ENCODE peak calls at places on chromosome 12, in five cellular contexts. R is SK-N-SH, H is heart right ventricle, X is stomach, V is breast epithelium. B is an unnamed sample. For H3K36me3, the result is how much of the 10 kb centered on the place peaks cover.

GRCh38 chr12:47356129-47356622 is 276.4 kb upstream of the AMIGO2 start:
- DNase-seq in R (no peak), X (no peak), V (no peak), H (no peak), B (peak)

GRCh38 chr12:124094733-124095132 is 121.7 kb downstream of the ZNF664 start:
- DNase-seq in X (no peak), V (no peak), H (no peak), R (no peak), B (no peak)

GRCh38 chr12:110689601-110690430 is 901 bp upstream of the HVCN1 start:
- DNase-seq in X (peak), R (no peak), H (peak), V (no peak), B (peak)

GRCh38 chr12:72269491-72269890 is 2.7 kb upstream of the TRHDE start:
- DNase-seq in X (no peak), V (no peak), H (no peak), R (no peak), B (no peak)

GRCh38 chr12:120590741-120591407 is 9.7 kb upstream of the POP5 start:
- DNase-seq in R (no peak), X (peak), V (no peak), H (no peak), B (no peak)

GRCh38 chr12:93667672-93668071 is 9.5 kb upstream of the CRADD start:
- DNase-seq in R (no peak), H (no peak), X (no peak), V (no peak), B (no peak)

GRCh38 chr12:56425940-56426438 is 23.2 kb downstream of the TIMELESS start:
- DNase-seq in V (no peak), R (no peak), X (no peak), H (no peak), B (no peak)

GRCh38 chr12:71070416-71071155 is 87.2 kb downstream of the TSPAN8 start:
- DNase-seq in V (no peak), X (no peak), R (no peak), H (no peak), B (peak)

GRCh38 chr12:3496964-3497363 is 6.0 kb downstream of the PRMT8 start:
- DNase-seq in H (no peak), X (no peak), V (no peak), R (peak), B (peak)

GRCh38 chr12:114665411-114666181 is 18.4 kb downstream of the TBX3 start:
- DNase-seq in V (no peak), R (no peak), H (no peak), X (no peak), B (no peak)

GRCh38 chr12:15558915-15559528 is 230.2 kb downstream of the EPS8 start:
- DNase-seq in H (no peak), V (no peak), R (no peak), X (no peak), B (peak)

GRCh38 chr12:14871886-14872285 is 13.8 kb downstream of the MGP start:
- DNase-seq in X (no peak), H (no peak), R (no peak), V (no peak), B (no peak)

GRCh38 chr12:51378749-51379148 is 12.5 kb downstream of the GALNT6 start:
- DNase-seq in H (no peak), V (no peak), X (no peak), R (no peak), B (no peak)

GRCh38 chr12:114902665-114903393 is 218.9 kb upstream of the TBX3 start:
- DNase-seq in R (no peak), V (no peak), X (no peak), H (no peak), B (no peak)

GRCh38 chr12:75571651-75572050 is 60.2 kb upstream of the KRR1 start:
- DNase-seq in V (no peak), H (no peak), X (no peak), R (no peak), B (no peak)

GRCh38 chr12:116590561-116590960 is 31.4 kb downstream of the MAP1LC3B2 start:
- DNase-seq in V (no peak), X (no peak), H (no peak), R (no peak), B (no peak)

GRCh38 chr12:52294803-52295202 is 3.5 kb upstream of the KRT81 start:
- DNase-seq in V (no peak), X (no peak), H (no peak), R (no peak), B (no peak)

GRCh38 chr12:68796399-68796798 is 11.6 kb upstream of the MDM2 start:
- DNase-seq in V (no peak), H (no peak), R (no peak), X (no peak), B (no peak)

GRCh38 chr12:65163755-65164154 is 5.6 kb upstream of the LEMD3 start:
- DNase-seq in X (no peak), V (no peak), R (no peak), H (no peak), B (no peak)

GRCh38 chr12:12718382-12718761 is 1.2 kb downstream of the CDKN1B start:
- DNase-seq in H (no peak), X (no peak), V (no peak), R (no peak), B (peak)

GRCh38 chr12:11765817-11766794 is 116.6 kb downstream of the ETV6 start:
- DNase-seq in V (no peak), H (no peak), X (no peak), R (no peak), B (no peak)

DNA sequence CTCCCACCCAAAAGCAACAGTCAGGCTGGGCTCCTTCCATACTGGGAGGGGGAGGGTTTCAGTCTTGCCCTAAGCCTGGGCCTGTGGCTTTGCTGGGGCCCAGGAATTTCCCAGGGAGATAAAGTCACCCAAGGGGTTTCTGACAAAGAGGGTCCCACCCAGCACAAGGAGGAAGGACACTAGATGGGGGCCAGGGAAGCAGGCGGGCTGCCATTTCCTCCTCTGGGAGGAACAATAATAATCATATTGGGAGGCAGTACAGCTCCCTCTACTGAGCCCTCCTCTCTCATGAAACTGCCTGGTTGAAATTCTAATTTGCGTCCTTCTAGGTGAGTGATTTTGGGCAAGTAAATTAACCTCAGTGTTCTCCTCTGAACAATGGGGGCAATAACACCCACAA is 7.9 kb downstream of the SLC8B1 start:
- DNase-seq in V (no peak), X (no peak), R (no peak), H (no peak), B (no peak)
- TF ChIP-seq CTCF in V (no peak), X (no peak), R (no peak), H (peak), B (no peak)

GRCh38 chr12:132847363-132848356 is 19.0 kb upstream of the GOLGA3 start:
- DNase-seq in X (no peak), H (no peak), V (no peak), R (no peak), B (no peak)
- H3K4me3 ChIP-seq in X (no peak), H (no peak), V (no peak), R (no peak), B (no peak)

GRCh38 chr12:88175544-88175943 is 33.4 kb downstream of the TMTC3 start:
- DNase-seq in V (no peak), R (no peak), X (no peak), H (no peak), B (no peak)
- H3K36me3 ChIP-seq in V (under half), R (half or more), X (under half), H (under half), B (under half)

DNA sequence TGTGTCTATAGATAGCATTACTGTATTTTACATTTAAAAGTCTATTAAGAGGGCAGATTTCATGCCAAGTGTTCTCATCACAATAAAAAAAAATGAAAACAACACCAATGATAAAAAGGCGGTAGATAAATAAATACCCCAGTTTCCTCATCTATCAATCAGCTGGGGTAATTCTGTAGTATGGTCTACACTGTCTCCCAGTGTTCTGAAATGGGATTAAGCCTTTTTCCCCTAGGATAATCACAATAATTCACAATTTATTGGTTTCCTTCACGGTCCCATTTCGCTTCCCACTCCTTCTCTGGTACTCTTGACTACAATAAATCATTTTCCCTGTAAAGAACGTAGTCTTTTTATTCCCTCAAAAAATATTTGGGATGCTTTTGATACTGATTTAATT is 114.3 kb downstream of the SSPN start:
- DNase-seq in X (no peak), R (no peak), H (no peak), V (no peak), B (no peak)
- TF ChIP-seq CTCF in X (no peak), R (no peak), H (peak), V (no peak), B (no peak)

DNA sequence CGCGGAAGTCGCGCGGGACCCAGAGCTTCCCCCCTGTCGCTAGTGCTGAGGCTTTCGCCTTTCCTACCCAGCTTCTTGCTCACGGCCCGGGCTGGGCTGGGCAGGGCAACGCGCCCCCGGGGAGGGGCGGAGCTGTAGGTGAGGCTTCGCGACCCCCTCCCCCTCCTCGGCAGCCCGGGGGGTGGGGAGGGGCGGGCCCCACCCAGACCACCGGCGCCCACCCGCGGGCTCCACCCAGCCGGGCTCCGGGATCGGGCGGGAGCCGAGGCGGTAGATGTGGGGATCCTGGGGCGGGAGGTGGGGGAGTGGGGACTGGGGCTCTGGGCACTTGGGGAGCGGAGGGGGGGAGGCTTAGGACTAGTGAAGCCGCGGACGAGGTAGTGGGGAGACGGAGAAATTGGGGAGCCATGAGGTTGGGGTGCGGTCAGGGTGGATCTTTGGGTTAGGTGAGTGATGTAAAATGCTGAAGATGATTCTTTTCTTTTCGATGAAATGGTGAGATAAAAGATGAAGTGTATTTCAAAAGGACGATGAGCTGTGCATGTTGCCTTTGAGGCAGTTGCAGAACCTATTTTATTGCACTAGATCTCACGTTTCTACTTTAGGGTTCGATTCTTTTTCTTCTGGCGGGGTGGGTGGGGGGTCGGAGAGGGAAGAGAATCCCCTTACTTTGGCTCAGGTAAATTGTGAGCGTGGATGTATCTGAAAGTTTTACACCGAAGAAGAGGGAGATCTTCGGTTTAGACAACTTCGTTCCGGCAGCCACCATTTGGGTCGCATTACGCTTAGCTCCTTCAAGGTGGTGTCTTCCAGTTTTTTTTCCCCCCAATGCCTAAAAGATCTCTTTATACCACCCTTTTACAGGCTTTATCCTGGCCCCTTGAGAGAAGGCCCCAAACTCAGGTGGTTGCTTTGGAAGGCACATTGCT is 591 bp downstream of the ERC1 start:
- DNase-seq in V (peak), X (no peak), H (no peak), R (peak), B (peak)
- H3K4me3 ChIP-seq in V (peak), X (peak), H (peak), R (peak), B (peak)